ENCODE peak calls at places on chromosome 6, in four cellular contexts. S is tibial artery, T is PC-3, V is GM12864. I is an unnamed sample.
A peak's percentile ranks its signal among the peaks of the same experiment; 100 is the strongest.

GRCh38 chr6:169051371-169051770 is 202.3 kb downstream of the THBS2 start:
- DNase-seq in V (no peak), S (no peak), T (no peak), I (no peak)

GRCh38 chr6:140415266-140415665 is 1040.8 kb upstream of the CITED2 start:
- DNase-seq in S (no peak), T (no peak), V (no peak), I (no peak)

GRCh38 chr6:10486215-10486614 is 34.9 kb upstream of the GCNT2 start:
- DNase-seq in V (no peak), T (no peak), S (no peak), I (no peak)

GRCh38 chr6:53412316-53412715 is 63.6 kb upstream of the ELOVL5 start:
- DNase-seq in V (no peak), T (no peak), S (no peak), I (no peak)

GRCh38 chr6:36758516-36759176 is 61.0 kb downstream of the RAB44 start:
- DNase-seq in T (no peak), V (no peak), S (no peak), I (peak; percentile 56)

GRCh38 chr6:107801195-107801594 is 22.9 kb downstream of the SCML4 start:
- DNase-seq in S (no peak), V (no peak), T (no peak), I (no peak)

GRCh38 chr6:140636698-140637402 is 1262.4 kb upstream of the CITED2 start:
- DNase-seq in V (no peak), S (no peak), T (no peak), I (no peak)

GRCh38 chr6:3384346-3385143 is 72.3 kb downstream of the SLC22A23 start:
- DNase-seq in V (no peak), T (no peak), S (no peak), I (no peak)

GRCh38 chr6:13711384-13711725 is 280 bp downstream of the RANBP9 start:
- DNase-seq in V (no peak), S (no peak), T (no peak), I (peak; percentile 89)

GRCh38 chr6:135250751-135251356 is 69.7 kb downstream of the MYB start:
- DNase-seq in S (no peak), T (no peak), V (no peak), I (no peak)

GRCh38 chr6:28884423-28885148 is 39.2 kb downstream of the TRIM27 start:
- DNase-seq in S (no peak), V (no peak), T (no peak), I (peak; percentile 65)
- H3K4me3 ChIP-seq in S (no peak overlapping the region), V (no peak overlapping the region), T (no peak overlapping the region), I (no peak overlapping the region)

DNA sequence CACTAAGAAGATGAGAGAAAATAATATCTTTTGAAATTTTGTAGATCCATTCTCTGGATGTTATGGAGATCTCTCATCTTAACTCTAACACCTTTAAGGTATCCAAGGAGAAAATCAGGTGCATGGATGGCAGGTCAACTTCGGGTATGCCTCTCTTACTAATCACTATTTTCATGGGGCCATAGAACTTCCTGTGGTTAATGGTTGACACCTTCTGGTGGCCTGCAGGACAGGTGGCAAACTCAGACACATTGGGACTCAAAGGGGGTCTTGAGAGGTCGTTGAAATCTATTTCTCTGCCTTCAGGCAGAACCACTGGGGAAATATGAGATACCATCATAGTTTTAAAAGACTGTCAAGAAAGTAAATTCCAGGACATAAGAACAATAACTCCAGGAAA is 76.5 kb downstream of the ADAT2 start:
- DNase-seq in S (no peak), T (no peak), V (no peak), I (peak; percentile 32)
- TF ChIP-seq CTCF in S (no peak), T (no peak), V (peak; percentile 19), I (no peak)

GRCh38 chr6:166394036-166394892 is 11.5 kb upstream of the MPC1 start:
- DNase-seq in S (no peak), T (no peak), V (no peak), I (no peak)

GRCh38 chr6:166395351-166395750 is 12.6 kb upstream of the MPC1 start:
- DNase-seq in T (no peak), V (no peak), S (no peak), I (no peak)

GRCh38 chr6:166395778-166396177 is 13.0 kb upstream of the MPC1 start:
- DNase-seq in S (no peak), T (no peak), V (no peak), I (no peak)

GRCh38 chr6:166389119-166389518 is 6.4 kb upstream of the MPC1 start:
- DNase-seq in V (no peak), T (no peak), S (no peak), I (no peak)

DNA sequence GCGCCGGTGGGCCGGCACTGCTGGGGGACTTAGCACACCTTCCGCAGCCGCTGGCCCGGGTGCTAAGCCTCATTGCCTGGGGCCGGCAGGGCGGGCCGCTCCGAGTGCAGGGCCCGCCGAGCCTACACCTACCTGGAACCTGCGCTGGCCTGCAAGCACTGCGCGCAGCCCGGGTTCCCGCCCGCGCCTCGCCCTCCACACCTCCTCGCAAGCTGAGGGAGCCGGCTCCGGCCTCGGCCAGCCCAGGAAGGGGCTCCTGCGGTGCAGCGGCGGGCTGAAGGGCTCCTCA is 10.7 kb upstream of the MPC1 start:
- DNase-seq in V (no peak), S (no peak), T (no peak), I (no peak)
- H3K4me3 ChIP-seq in V (no peak overlapping the region), S (no peak overlapping the region), T (no peak overlapping the region), I (no peak overlapping the region)

GRCh38 chr6:42420741-42421140 is 31.0 kb downstream of the TRERF1 start:
- DNase-seq in T (no peak), V (no peak), S (no peak), I (no peak)
- TF ChIP-seq CTCF in T (no peak), V (no peak), S (no peak), I (no peak)

DNA sequence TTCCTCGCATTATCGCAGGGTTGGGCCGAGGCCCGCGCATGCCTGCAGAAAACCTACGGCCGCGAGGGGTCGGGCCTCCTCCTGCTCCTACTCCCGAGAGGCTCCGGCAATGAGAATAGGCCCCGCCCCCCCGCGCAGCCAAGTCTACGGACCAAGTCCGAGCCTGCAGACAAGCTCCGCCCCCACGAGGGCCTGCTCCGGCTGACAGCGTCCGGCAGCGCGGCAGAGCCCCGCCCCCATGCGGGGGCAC is 3.1 kb upstream of the GPSM3 start:
- DNase-seq in V (peak; percentile 98), S (peak; percentile 100), T (peak; percentile 99), I (peak; percentile 100)
- H3K4me3 ChIP-seq in V (peak overlapping the region; percentile 83), S (peak overlapping the region; percentile 71), T (peak overlapping the region; percentile 77), I (peak overlapping the region; percentile 80)

GRCh38 chr6:17907467-17908229 is 79.8 kb downstream of the KIF13A start:
- DNase-seq in S (peak; percentile 89), V (no peak), T (peak; percentile 97), I (peak; percentile 10)
- TF ChIP-seq CTCF in S (no peak), V (no peak), T (peak; percentile 56), I (no peak)

I was measured in GM12865.